ENCODE peak calls at places on chromosomes 12 and 14, in five cellular contexts. One of them, this sample, is unnamed.

GRCh38 chr14:21112267-21112666 is 11.4 kb downstream of the TMEM253 start:
- DNase-seq in A549: no peak
- DNase-seq in kidney: no peak
- DNase-seq in mesothelial cell of epicardium: no peak
- DNase-seq in fibroblast of the aortic adventitia: no peak
- DNase-seq in this sample: no peak

GRCh38 chr12:25005376-25005775 is 56.5 kb upstream of the BCAT1 start:
- DNase-seq in kidney: no peak
- DNase-seq in A549: no peak
- DNase-seq in fibroblast of the aortic adventitia: no peak
- DNase-seq in mesothelial cell of epicardium: no peak
- DNase-seq in this sample: no peak

GRCh38 chr14:79466938-79467527 is 744.3 kb downstream of the DIO2 start:
- DNase-seq in A549: no peak
- DNase-seq in fibroblast of the aortic adventitia: no peak
- DNase-seq in kidney: no peak
- DNase-seq in mesothelial cell of epicardium: no peak
- DNase-seq in this sample: no peak

GRCh38 chr12:108681317-108681716 is 47.6 kb upstream of the SELPLG start:
- DNase-seq in kidney: no peak
- DNase-seq in mesothelial cell of epicardium: no peak
- DNase-seq in fibroblast of the aortic adventitia: no peak
- DNase-seq in A549: no peak
- DNase-seq in this sample: no peak

GRCh38 chr14:21923820-21924219 is 250.2 kb upstream of the OR4E1 start:
- DNase-seq in fibroblast of the aortic adventitia: no peak
- DNase-seq in A549: no peak
- DNase-seq in mesothelial cell of epicardium: no peak
- DNase-seq in kidney: no peak
- DNase-seq in this sample: no peak

GRCh38 chr14:62179367-62180018 is 417.3 kb downstream of the SNAPC1 start:
- DNase-seq in A549: peak
- DNase-seq in kidney: no peak
- DNase-seq in mesothelial cell of epicardium: peak
- DNase-seq in fibroblast of the aortic adventitia: peak
- DNase-seq in this sample: peak

GRCh38 chr12:131589966-131590365 is 120.9 kb upstream of the SFSWAP start:
- DNase-seq in kidney: no peak
- DNase-seq in A549: no peak
- DNase-seq in mesothelial cell of epicardium: no peak
- DNase-seq in fibroblast of the aortic adventitia: no peak
- DNase-seq in this sample: no peak

GRCh38 chr12:22289250-22289649 is 45.3 kb downstream of the ST8SIA1 start:
- DNase-seq in kidney: no peak
- DNase-seq in fibroblast of the aortic adventitia: no peak
- DNase-seq in A549: no peak
- DNase-seq in mesothelial cell of epicardium: no peak
- DNase-seq in this sample: no peak

GRCh38 chr14:96727490-96727889 is 69.7 kb upstream of the VRK1 start:
- DNase-seq in fibroblast of the aortic adventitia: no peak
- DNase-seq in mesothelial cell of epicardium: no peak
- DNase-seq in kidney: no peak
- DNase-seq in A549: no peak
- DNase-seq in this sample: no peak

GRCh38 chr14:55477680-55478079 is 37.3 kb upstream of the TBPL2 start:
- DNase-seq in mesothelial cell of epicardium: no peak
- DNase-seq in kidney: no peak
- DNase-seq in A549: no peak
- DNase-seq in fibroblast of the aortic adventitia: no peak
- DNase-seq in this sample: no peak

GRCh38 chr12:12776261-12776660 is 9.2 kb upstream of the APOLD1 start:
- DNase-seq in A549: no peak
- DNase-seq in kidney: no peak
- DNase-seq in fibroblast of the aortic adventitia: peak
- DNase-seq in mesothelial cell of epicardium: no peak
- DNase-seq in this sample: peak

GRCh38 chr14:55448146-55448614 is 7.8 kb upstream of the TBPL2 start:
- DNase-seq in fibroblast of the aortic adventitia: peak
- DNase-seq in kidney: no peak
- DNase-seq in mesothelial cell of epicardium: no peak
- DNase-seq in A549: peak
- DNase-seq in this sample: peak

GRCh38 chr12:102120886-102121285 is 903 bp downstream of the PARPBP start:
- DNase-seq in mesothelial cell of epicardium: no peak
- DNase-seq in A549: peak
- DNase-seq in fibroblast of the aortic adventitia: peak
- DNase-seq in kidney: no peak
- DNase-seq in this sample: peak

GRCh38 chr12:52082026-52082667 is 2.6 kb downstream of the SMIM41 start:
- DNase-seq in A549: no peak
- DNase-seq in fibroblast of the aortic adventitia: peak
- DNase-seq in mesothelial cell of epicardium: no peak
- DNase-seq in kidney: peak
- DNase-seq in this sample: no peak

GRCh38 chr12:121273364-121273896 is 23.1 kb downstream of the CAMKK2 start:
- DNase-seq in kidney: no peak
- DNase-seq in mesothelial cell of epicardium: no peak
- DNase-seq in A549: no peak
- DNase-seq in fibroblast of the aortic adventitia: no peak
- DNase-seq in this sample: no peak

GRCh38 chr14:97185186-97185585 is 388.0 kb downstream of the VRK1 start:
- DNase-seq in kidney: no peak
- DNase-seq in mesothelial cell of epicardium: no peak
- DNase-seq in A549: no peak
- DNase-seq in fibroblast of the aortic adventitia: no peak
- DNase-seq in this sample: peak

GRCh38 chr12:117151195-117152031 is 38.9 kb downstream of the FBXO21 start:
- DNase-seq in fibroblast of the aortic adventitia: peak
- DNase-seq in mesothelial cell of epicardium: peak
- DNase-seq in kidney: peak
- DNase-seq in A549: peak
- DNase-seq in this sample: peak

GRCh38 chr14:20332386-20332945 is 613 bp downstream of the CCNB1IP1 start:
- DNase-seq in fibroblast of the aortic adventitia: peak
- DNase-seq in A549: no peak
- DNase-seq in kidney: no peak
- DNase-seq in mesothelial cell of epicardium: no peak
- DNase-seq in this sample: no peak

GRCh38 chr14:23043749-23044148 is 1.7 kb downstream of the PSMB11 start:
- DNase-seq in kidney: no peak
- DNase-seq in A549: no peak
- DNase-seq in mesothelial cell of epicardium: no peak
- DNase-seq in fibroblast of the aortic adventitia: no peak
- DNase-seq in this sample: no peak

GRCh38 chr14:23381871-23382270 is 5.0 kb downstream of the CMTM5 start:
- DNase-seq in A549: no peak
- DNase-seq in mesothelial cell of epicardium: no peak
- DNase-seq in kidney: no peak
- DNase-seq in fibroblast of the aortic adventitia: no peak
- DNase-seq in this sample: no peak

DNA sequence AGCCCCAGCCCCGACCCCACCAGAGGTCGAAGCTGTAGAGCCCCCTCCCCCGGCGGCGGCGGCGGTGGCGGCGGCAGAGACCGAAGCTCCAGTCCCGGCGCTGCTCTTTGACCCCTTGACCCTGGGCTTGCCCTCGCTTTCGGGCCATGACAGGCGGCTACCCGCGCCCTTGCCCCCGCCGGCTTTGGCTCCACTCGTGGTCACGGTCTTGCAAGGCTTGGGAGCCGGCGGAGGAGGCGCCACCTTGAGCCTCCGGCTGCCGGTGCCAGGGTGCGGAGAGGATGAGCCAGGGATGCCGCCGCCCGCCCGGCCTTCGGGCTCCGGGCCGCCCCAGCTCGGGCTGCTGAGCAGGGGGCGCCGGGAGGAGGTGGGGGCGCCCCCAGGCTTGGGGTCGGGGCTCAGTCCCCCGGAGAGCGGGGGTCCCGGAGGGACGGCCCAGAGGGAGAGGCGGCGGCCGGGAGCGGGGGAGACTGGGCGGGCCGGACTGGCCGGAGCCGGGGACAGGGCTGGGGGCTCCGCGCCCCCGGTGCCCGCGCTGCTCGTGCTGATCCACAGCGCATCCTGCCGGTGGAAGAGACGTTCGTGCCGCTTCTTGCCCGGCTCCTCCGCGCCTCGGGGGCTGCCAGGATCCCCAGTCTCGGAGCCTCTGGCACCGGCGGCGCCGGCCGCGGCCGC is 938 bp downstream of the AGAP2 start:
- DNase-seq in mesothelial cell of epicardium: no peak
- DNase-seq in fibroblast of the aortic adventitia: no peak
- DNase-seq in kidney: no peak
- DNase-seq in A549: no peak
- DNase-seq in this sample: no peak
- TF ChIP-seq CTCF in mesothelial cell of epicardium: no peak
- TF ChIP-seq CTCF in fibroblast of the aortic adventitia: peak
- TF ChIP-seq CTCF in kidney: no peak
- TF ChIP-seq CTCF in A549: peak
- TF ChIP-seq CTCF in this sample: peak

GRCh38 chr14:105850853-105851581 is 324.6 kb downstream of the TMEM121 start:
- DNase-seq in mesothelial cell of epicardium: peak
- DNase-seq in fibroblast of the aortic adventitia: no peak
- DNase-seq in kidney: peak
- DNase-seq in A549: no peak
- DNase-seq in this sample: no peak
- TF ChIP-seq CTCF in mesothelial cell of epicardium: no peak
- TF ChIP-seq CTCF in fibroblast of the aortic adventitia: no peak
- TF ChIP-seq CTCF in kidney: no peak
- TF ChIP-seq CTCF in A549: no peak
- TF ChIP-seq CTCF in this sample: no peak

GRCh38 chr12:63098851-63099250 is 52.1 kb downstream of the AVPR1A start:
- DNase-seq in mesothelial cell of epicardium: no peak
- DNase-seq in fibroblast of the aortic adventitia: no peak
- DNase-seq in kidney: no peak
- DNase-seq in A549: peak
- DNase-seq in this sample: no peak
- TF ChIP-seq CTCF in mesothelial cell of epicardium: no peak
- TF ChIP-seq CTCF in fibroblast of the aortic adventitia: no peak
- TF ChIP-seq CTCF in kidney: peak
- TF ChIP-seq CTCF in A549: peak
- TF ChIP-seq CTCF in this sample: no peak

GRCh38 chr12:31813305-31813704 is 84.5 kb upstream of the AMN1 start:
- DNase-seq in fibroblast of the aortic adventitia: peak
- DNase-seq in kidney: no peak
- DNase-seq in A549: no peak
- DNase-seq in mesothelial cell of epicardium: no peak
- DNase-seq in this sample: peak
- TF ChIP-seq CTCF in fibroblast of the aortic adventitia: peak
- TF ChIP-seq CTCF in kidney: peak
- TF ChIP-seq CTCF in A549: peak
- TF ChIP-seq CTCF in mesothelial cell of epicardium: no peak
- TF ChIP-seq CTCF in this sample: no peak

GRCh38 chr12:188910-189621 is 24.9 kb downstream of the SLC6A12 start:
- DNase-seq in fibroblast of the aortic adventitia: peak
- DNase-seq in kidney: no peak
- DNase-seq in mesothelial cell of epicardium: peak
- DNase-seq in A549: peak
- DNase-seq in this sample: no peak
- TF ChIP-seq CTCF in fibroblast of the aortic adventitia: peak
- TF ChIP-seq CTCF in kidney: peak
- TF ChIP-seq CTCF in mesothelial cell of epicardium: peak
- TF ChIP-seq CTCF in A549: peak
- TF ChIP-seq CTCF in this sample: peak

DNA sequence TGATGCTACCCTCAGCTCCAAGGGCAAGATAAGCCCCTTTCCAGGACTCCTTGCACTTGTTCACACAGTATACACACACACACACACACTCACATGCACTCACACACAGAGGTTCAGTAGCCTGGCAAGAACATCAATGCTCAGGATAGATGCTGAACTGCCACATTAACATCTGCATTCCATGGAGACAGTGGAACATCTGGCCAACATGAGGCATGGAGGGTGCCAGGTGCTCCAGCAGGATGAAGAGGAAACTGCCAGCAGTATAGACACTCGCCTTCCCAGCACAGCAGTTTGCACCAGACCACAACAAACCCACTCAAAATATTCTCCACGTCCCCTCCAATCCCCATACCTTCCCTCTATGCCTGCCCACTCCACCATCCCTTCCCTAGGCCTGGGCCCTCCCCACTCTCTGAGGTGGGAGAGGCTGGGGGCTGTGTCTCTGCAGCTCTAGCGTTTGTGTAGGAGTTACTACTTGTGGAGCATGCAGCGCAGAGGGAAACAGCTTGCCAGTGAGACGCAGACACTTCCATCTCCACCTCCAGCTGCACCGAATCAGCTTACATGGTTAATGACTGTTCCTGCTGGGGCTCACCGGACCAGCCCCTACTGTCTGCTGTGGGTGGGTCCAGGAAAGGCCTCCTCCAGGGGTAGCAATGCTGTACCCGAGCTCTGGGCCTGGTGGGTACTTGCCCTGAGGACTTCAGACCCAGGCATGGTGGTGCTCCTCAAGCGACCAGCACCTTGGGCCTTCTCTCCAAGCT is 18.7 kb upstream of the PLEKHG3 start:
- DNase-seq in mesothelial cell of epicardium: no peak
- DNase-seq in fibroblast of the aortic adventitia: no peak
- DNase-seq in A549: no peak
- DNase-seq in kidney: no peak
- DNase-seq in this sample: no peak
- TF ChIP-seq CTCF in mesothelial cell of epicardium: no peak
- TF ChIP-seq CTCF in fibroblast of the aortic adventitia: no peak
- TF ChIP-seq CTCF in A549: no peak
- TF ChIP-seq CTCF in kidney: no peak
- TF ChIP-seq CTCF in this sample: no peak

GRCh38 chr14:106508216-106508615 is 981.8 kb downstream of the TMEM121 start:
- DNase-seq in fibroblast of the aortic adventitia: no peak
- DNase-seq in kidney: no peak
- DNase-seq in A549: no peak
- DNase-seq in mesothelial cell of epicardium: no peak
- DNase-seq in this sample: no peak
- TF ChIP-seq CTCF in fibroblast of the aortic adventitia: no peak
- TF ChIP-seq CTCF in kidney: no peak
- TF ChIP-seq CTCF in A549: no peak
- TF ChIP-seq CTCF in mesothelial cell of epicardium: no peak
- TF ChIP-seq CTCF in this sample: no peak

GRCh38 chr14:95361373-95362179 is 41.9 kb upstream of the CLMN start:
- DNase-seq in kidney: no peak
- DNase-seq in A549: peak
- DNase-seq in fibroblast of the aortic adventitia: peak
- DNase-seq in mesothelial cell of epicardium: no peak
- DNase-seq in this sample: peak
- TF ChIP-seq CTCF in kidney: peak
- TF ChIP-seq CTCF in A549: peak
- TF ChIP-seq CTCF in fibroblast of the aortic adventitia: peak
- TF ChIP-seq CTCF in mesothelial cell of epicardium: peak
- TF ChIP-seq CTCF in this sample: peak

DNA sequence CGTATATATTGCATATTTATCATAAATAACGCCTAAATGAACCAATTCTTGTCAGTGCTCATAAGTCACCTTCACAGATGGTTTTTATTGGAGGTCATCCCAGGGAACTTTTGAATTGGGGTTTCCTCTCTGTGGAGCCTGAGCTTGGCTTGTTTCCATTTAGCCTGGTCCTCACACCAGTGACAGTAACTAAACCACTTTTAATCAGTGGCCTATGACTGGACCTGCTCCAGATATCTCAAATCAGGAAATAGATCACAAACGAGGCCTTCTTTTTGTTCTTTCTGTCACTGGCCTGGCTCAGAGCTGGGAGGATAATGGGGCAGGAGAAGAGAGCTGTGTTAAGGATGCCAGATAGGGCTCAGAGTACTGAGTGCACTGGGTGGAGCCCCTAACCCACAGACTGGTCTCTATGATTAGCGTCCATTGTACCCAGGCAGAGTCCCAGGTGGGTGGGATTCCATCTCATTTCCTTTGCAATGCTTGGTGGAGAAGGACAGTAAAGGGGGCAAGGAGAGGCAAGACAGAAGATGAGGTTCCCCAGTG is 92.4 kb downstream of the NUAK1 start:
- DNase-seq in kidney: no peak
- DNase-seq in mesothelial cell of epicardium: no peak
- DNase-seq in fibroblast of the aortic adventitia: no peak
- DNase-seq in A549: no peak
- DNase-seq in this sample: no peak
- TF ChIP-seq CTCF in kidney: no peak
- TF ChIP-seq CTCF in mesothelial cell of epicardium: no peak
- TF ChIP-seq CTCF in fibroblast of the aortic adventitia: no peak
- TF ChIP-seq CTCF in A549: no peak
- TF ChIP-seq CTCF in this sample: no peak

This sample was measured in MCF 10A.